ENCODE peak calls at places on chromosomes 1 and 21, in eight cellular contexts. C, I, H, L, S, W, N and R are unnamed samples.

GRCh38 chr1:202553560-202554038 is 156.7 kb downstream of the SYT2 start:
- DNase-seq in N (no peak), W (no peak), H (no peak), L (no peak), S (no peak), I (no peak), C (peak; percentile 92), R (no peak)

GRCh38 chr1:197905699-197906351 is 3.4 kb downstream of the C1orf53 start:
- DNase-seq in C (no peak), L (no peak), N (no peak), I (no peak), W (no peak), S (no peak), H (no peak), R (no peak)

GRCh38 chr1:227547604-227548397 is 15.6 kb upstream of the ZNF678 start:
- DNase-seq in S (no peak), L (no peak), N (no peak), C (no peak), W (no peak), H (no peak), I (no peak), R (no peak)

GRCh38 chr21:46079357-46080170 is 18.3 kb upstream of the COL6A2 start:
- DNase-seq in I (no peak), L (no peak), N (no peak), W (peak; percentile 95), H (no peak), S (no peak), C (peak; percentile 77), R (no peak)

GRCh38 chr1:29835486-29836273 is 599.4 kb downstream of the PTPRU start:
- DNase-seq in C (no peak), W (no peak), H (no peak), I (no peak), N (no peak), L (no peak), S (no peak), R (no peak)

GRCh38 chr1:54069792-54070548 is 16.6 kb downstream of the TCEANC2 start:
- DNase-seq in L (peak; percentile 85), H (no peak), S (peak; percentile 43), C (peak; percentile 49), N (no peak), W (peak; percentile 58), I (no peak), R (no peak)

GRCh38 chr1:235011599-235012435 is 116.8 kb downstream of the TOMM20 start:
- DNase-seq in W (peak; percentile 100), I (peak; percentile 85), C (peak; percentile 100), L (peak; percentile 70), S (peak; percentile 81), N (peak; percentile 99), H (peak; percentile 59), R (peak; percentile 78)

GRCh38 chr1:92934395-92935378 is 26.6 kb downstream of the DIPK1A start:
- DNase-seq in L (no peak), H (no peak), S (no peak), C (peak; percentile 68), I (no peak), N (no peak), W (peak; percentile 99), R (no peak)

GRCh38 chr1:163544441-163544840 is 222.7 kb downstream of the NUF2 start:
- DNase-seq in N (peak; percentile 26), S (no peak), W (no peak), L (no peak), H (no peak), C (no peak), I (no peak), R (no peak)

GRCh38 chr21:44579056-44579832 is 1.2 kb downstream of the KRTAP10-5 start:
- DNase-seq in S (no peak), L (no peak), C (no peak), I (no peak), N (no peak), W (no peak), H (no peak), R (no peak)

DNA sequence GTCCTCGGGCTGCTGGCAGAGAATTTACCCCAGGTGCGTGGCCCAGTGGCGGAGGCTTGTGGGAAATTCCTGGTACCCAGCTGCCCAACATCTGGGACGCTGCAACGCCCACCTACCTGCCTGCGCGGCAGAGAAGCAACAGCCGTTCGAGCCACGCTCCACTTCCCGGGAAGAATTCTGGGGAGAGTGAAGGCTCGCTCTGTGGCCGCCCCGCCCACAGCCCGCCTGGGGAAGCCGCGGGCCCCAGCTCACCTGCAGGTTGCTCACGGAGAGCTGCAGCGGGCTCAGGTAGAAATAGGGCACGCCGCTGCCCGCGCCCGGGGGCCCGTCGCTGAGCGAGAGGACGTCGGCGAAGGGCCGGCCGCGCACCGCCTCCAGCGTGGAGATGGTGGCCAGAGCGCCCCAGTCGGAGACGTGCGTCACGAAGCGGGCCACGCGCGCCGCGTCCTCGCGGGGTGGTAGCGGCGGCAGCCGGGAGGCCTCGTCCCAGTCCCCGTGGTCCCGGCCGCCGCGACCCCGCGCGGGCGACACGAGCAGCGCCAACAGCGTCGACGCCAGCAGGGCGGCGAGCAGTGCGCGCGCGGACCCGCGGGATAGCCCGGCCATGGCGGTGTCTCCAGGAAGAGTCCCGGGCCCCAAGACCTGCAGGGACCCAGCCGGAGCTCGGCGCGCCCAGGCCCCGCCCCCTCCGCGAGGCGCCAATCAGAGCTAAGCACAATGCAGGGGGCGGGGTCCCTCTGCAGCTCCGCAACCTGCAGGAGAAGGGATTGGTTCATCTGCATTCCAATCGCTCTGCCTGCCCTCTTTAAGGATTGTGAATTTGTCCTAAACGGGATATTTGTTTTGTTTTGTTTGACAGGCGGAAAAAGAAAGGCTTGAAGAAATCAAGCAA is at the start of gene CREG1:
- DNase-seq in C (peak; percentile 88), W (peak; percentile 88), S (peak; percentile 75), L (peak; percentile 96), I (peak; percentile 95), H (peak; percentile 46), N (peak; percentile 85), R (peak; percentile 99)
- TF ChIP-seq CTCF in C (no peak), W (no peak), S (no peak), L (no peak), I (no peak), H (no peak), N (no peak), R (no peak)

DNA sequence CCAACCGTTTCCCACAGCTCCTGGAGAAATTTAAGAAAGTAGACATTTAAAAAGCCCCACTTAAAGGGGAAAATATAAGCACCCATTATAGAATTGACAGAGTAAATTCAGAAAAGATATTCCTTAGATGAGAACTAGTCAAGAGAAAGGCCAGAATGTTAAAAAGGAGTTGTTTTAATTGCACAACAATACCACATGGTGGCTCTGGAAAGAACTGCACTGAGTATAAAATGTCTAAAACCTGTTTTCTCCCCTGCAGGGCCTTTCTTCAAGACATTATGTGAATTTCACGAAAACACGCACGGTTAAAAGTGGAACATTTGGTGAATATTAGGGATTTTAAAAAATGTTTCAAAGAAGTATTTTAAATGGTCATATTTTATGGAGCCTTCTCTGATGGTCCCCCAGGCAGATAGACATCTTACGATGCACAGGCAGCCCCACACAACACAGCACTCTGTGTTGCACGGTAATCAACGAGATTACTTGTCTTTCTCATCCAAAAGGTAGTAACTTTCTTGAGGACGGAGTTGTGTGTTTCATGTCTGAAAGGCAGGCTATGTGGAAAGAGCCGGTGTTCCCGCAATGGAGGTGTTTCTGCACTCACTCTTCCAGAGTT is 101.9 kb downstream of the PRRX1 start:
- DNase-seq in H (no peak), C (peak; percentile 24), W (peak; percentile 64), N (no peak), S (peak; percentile 21), I (no peak), L (no peak), R (no peak)
- TF ChIP-seq CTCF in H (peak; percentile 44), C (peak; percentile 52), W (peak; percentile 76), N (no peak), S (peak; percentile 31), I (peak; percentile 48), L (peak; percentile 10), R (no peak)

GRCh38 chr1:226457307-226457712 is 49.4 kb upstream of the PARP1 start:
- DNase-seq in S (no peak), N (no peak), L (no peak), H (no peak), I (no peak), W (no peak), C (peak; percentile 3), R (no peak)
- TF ChIP-seq CTCF in S (no peak), N (no peak), L (no peak), H (no peak), I (no peak), W (no peak), C (peak; percentile 35), R (no peak)

GRCh38 chr1:201468844-201469644 is at the start of gene PHLDA3:
- DNase-seq in I (peak; percentile 93), S (no peak), C (peak; percentile 80), H (no peak), W (peak; percentile 93), L (peak; percentile 90), N (no peak), R (peak; percentile 82)
- TF ChIP-seq CTCF in I (no peak), S (no peak), C (no peak), H (no peak), W (no peak), L (no peak), N (no peak), R (peak; percentile 21)

GRCh38 chr1:90550616-90551406 is 166.3 kb downstream of the BARHL2 start:
- DNase-seq in H (no peak), C (no peak), N (no peak), W (no peak), I (no peak), L (no peak), S (no peak), R (no peak)
- TF ChIP-seq CTCF in H (no peak), C (no peak), N (no peak), W (no peak), I (no peak), L (no peak), S (peak; percentile 29), R (no peak)